ENCODE peak calls at places on chromosomes 13 and 19, in six cellular contexts. M is AG09319; L is T-helper 2 cell; R is HuH-7; W is skeletal muscle cell; I is effector memory CD8-positive, alpha-beta T cell. C is an unnamed sample.

GRCh38 chr19:38577826-38578225 is 39.9 kb downstream of the MAP4K1 start:
- DNase-seq in L (no peak), R (no peak), I (no peak), M (no peak), W (no peak), C (no peak)

GRCh38 chr13:78609464-78610205 is 6.3 kb upstream of the POU4F1 start:
- DNase-seq in R (no peak), I (no peak), M (no peak), W (no peak), L (no peak), C (no peak)

GRCh38 chr13:23433171-23434153 is at the start of gene SACS:
- DNase-seq in I (no peak), M (no peak), R (peak; percentile 26), L (no peak), W (no peak), C (peak; percentile 13)

GRCh38 chr19:27672309-27673047 is 1540.5 kb downstream of the UQCRFS1 start:
- DNase-seq in M (no peak), L (no peak), R (no peak), W (no peak), I (no peak), C (no peak)

GRCh38 chr13:38630780-38631179 is 56.1 kb upstream of the FREM2 start:
- DNase-seq in R (no peak), W (peak; percentile 71), I (no peak), L (no peak), M (peak; percentile 11), C (no peak)

GRCh38 chr13:98706446-98707110 is 45.9 kb downstream of the SLC15A1 start:
- DNase-seq in W (no peak), I (no peak), M (no peak), R (no peak), L (no peak), C (no peak)

GRCh38 chr13:40026174-40026585 is 370.7 kb downstream of the COG6 start:
- DNase-seq in L (no peak), M (no peak), I (no peak), W (no peak), R (no peak), C (no peak)

GRCh38 chr13:52001120-52001731 is 10.0 kb downstream of the ATP7B start:
- DNase-seq in R (no peak), M (no peak), L (no peak), W (no peak), I (no peak), C (peak; percentile 28)

GRCh38 chr19:40567750-40568494 is 8.8 kb upstream of the SHKBP1 start:
- DNase-seq in I (no peak), L (no peak), R (no peak), W (no peak), M (no peak), C (no peak)

GRCh38 chr19:42271861-42272534 is 2.9 kb downstream of the CIC start:
- DNase-seq in M (no peak), I (no peak), W (no peak), L (no peak), R (no peak), C (no peak)

GRCh38 chr19:584240-585001 is 5.3 kb upstream of the HCN2 start:
- DNase-seq in L (peak; percentile 45), M (no peak), W (no peak), I (peak; percentile 70), R (peak; percentile 78), C (peak; percentile 31)